ENCODE peak calls at places on chromosomes 16 and 17, in six cellular contexts. One of them, this sample, is unnamed.

GRCh38 chr16:87145181-87146176 is 171.7 kb downstream of the C16orf95 start:
- DNase-seq in progenitor cell of endocrine pancreas: no peak
- DNase-seq in CD8-positive, alpha-beta T cell: no peak
- DNase-seq in tibial nerve: no peak
- DNase-seq in mammary epithelial cell: peak
- DNase-seq in nephron progenitor cell: no peak
- DNase-seq in this sample: no peak

GRCh38 chr17:5226940-5227878 is 7.5 kb downstream of the SCIMP start:
- DNase-seq in progenitor cell of endocrine pancreas: no peak
- DNase-seq in CD8-positive, alpha-beta T cell: peak
- DNase-seq in tibial nerve: no peak
- DNase-seq in mammary epithelial cell: no peak
- DNase-seq in nephron progenitor cell: no peak
- DNase-seq in this sample: peak

GRCh38 chr16:49634235-49635008 is 221.5 kb downstream of the ZNF423 start:
- DNase-seq in progenitor cell of endocrine pancreas: no peak
- DNase-seq in CD8-positive, alpha-beta T cell: no peak
- DNase-seq in tibial nerve: no peak
- DNase-seq in mammary epithelial cell: no peak
- DNase-seq in nephron progenitor cell: no peak
- DNase-seq in this sample: no peak

GRCh38 chr16:5870886-5871715 is 773.5 kb upstream of the EEF2KMT start:
- DNase-seq in progenitor cell of endocrine pancreas: no peak
- DNase-seq in CD8-positive, alpha-beta T cell: no peak
- DNase-seq in tibial nerve: no peak
- DNase-seq in mammary epithelial cell: no peak
- DNase-seq in nephron progenitor cell: no peak
- DNase-seq in this sample: no peak

GRCh38 chr17:39617446-39618251 is 9.1 kb upstream of the PPP1R1B start:
- DNase-seq in progenitor cell of endocrine pancreas: no peak
- DNase-seq in CD8-positive, alpha-beta T cell: peak
- DNase-seq in tibial nerve: peak
- DNase-seq in mammary epithelial cell: peak
- DNase-seq in nephron progenitor cell: peak
- DNase-seq in this sample: no peak

GRCh38 chr16:85235988-85236831 is 123.9 kb upstream of the CIBAR2 start:
- DNase-seq in progenitor cell of endocrine pancreas: no peak
- DNase-seq in CD8-positive, alpha-beta T cell: no peak
- DNase-seq in tibial nerve: no peak
- DNase-seq in mammary epithelial cell: no peak
- DNase-seq in nephron progenitor cell: no peak
- DNase-seq in this sample: peak

GRCh38 chr17:18069101-18069500 is 18.6 kb upstream of the DRG2 start:
- DNase-seq in progenitor cell of endocrine pancreas: no peak
- DNase-seq in CD8-positive, alpha-beta T cell: no peak
- DNase-seq in tibial nerve: no peak
- DNase-seq in mammary epithelial cell: no peak
- DNase-seq in nephron progenitor cell: no peak
- DNase-seq in this sample: no peak

GRCh38 chr16:22924492-22924891 is 110.5 kb downstream of the HS3ST2 start:
- DNase-seq in progenitor cell of endocrine pancreas: no peak
- DNase-seq in CD8-positive, alpha-beta T cell: no peak
- DNase-seq in tibial nerve: no peak
- DNase-seq in mammary epithelial cell: peak
- DNase-seq in nephron progenitor cell: no peak
- DNase-seq in this sample: no peak

GRCh38 chr17:71224824-71225575 is 895.8 kb upstream of the SOX9 start:
- DNase-seq in progenitor cell of endocrine pancreas: no peak
- DNase-seq in CD8-positive, alpha-beta T cell: no peak
- DNase-seq in tibial nerve: no peak
- DNase-seq in mammary epithelial cell: peak
- DNase-seq in nephron progenitor cell: no peak
- DNase-seq in this sample: no peak

GRCh38 chr16:86231321-86231995 is 278.9 kb upstream of the FOXF1 start:
- DNase-seq in progenitor cell of endocrine pancreas: no peak
- DNase-seq in CD8-positive, alpha-beta T cell: no peak
- DNase-seq in tibial nerve: no peak
- DNase-seq in mammary epithelial cell: no peak
- DNase-seq in nephron progenitor cell: no peak
- DNase-seq in this sample: no peak

GRCh38 chr16:1363501-1364041 is 11.8 kb downstream of the GNPTG start:
- DNase-seq in progenitor cell of endocrine pancreas: peak
- DNase-seq in CD8-positive, alpha-beta T cell: peak
- DNase-seq in tibial nerve: no peak
- DNase-seq in mammary epithelial cell: peak
- DNase-seq in nephron progenitor cell: peak
- DNase-seq in this sample: peak

GRCh38 chr17:35052240-35052608 is 11.3 kb downstream of the RFFL start:
- DNase-seq in progenitor cell of endocrine pancreas: no peak
- DNase-seq in CD8-positive, alpha-beta T cell: no peak
- DNase-seq in tibial nerve: no peak
- DNase-seq in mammary epithelial cell: peak
- DNase-seq in nephron progenitor cell: no peak
- DNase-seq in this sample: no peak

GRCh38 chr16:64152010-64152767 is 969.7 kb downstream of the CDH11 start:
- DNase-seq in progenitor cell of endocrine pancreas: no peak
- DNase-seq in CD8-positive, alpha-beta T cell: no peak
- DNase-seq in tibial nerve: no peak
- DNase-seq in mammary epithelial cell: no peak
- DNase-seq in nephron progenitor cell: no peak
- DNase-seq in this sample: no peak

GRCh38 chr16:81036751-81037350 is 1.2 kb downstream of the ATMIN start:
- DNase-seq in progenitor cell of endocrine pancreas: no peak
- DNase-seq in CD8-positive, alpha-beta T cell: no peak
- DNase-seq in tibial nerve: no peak
- DNase-seq in mammary epithelial cell: peak
- DNase-seq in nephron progenitor cell: no peak
- DNase-seq in this sample: peak

GRCh38 chr17:3590231-3590630 is 19.0 kb downstream of the TRPV1 start:
- DNase-seq in progenitor cell of endocrine pancreas: no peak
- DNase-seq in CD8-positive, alpha-beta T cell: no peak
- DNase-seq in tibial nerve: no peak
- DNase-seq in mammary epithelial cell: no peak
- DNase-seq in nephron progenitor cell: peak
- DNase-seq in this sample: no peak

GRCh38 chr16:2046889-2047329 is 725 bp downstream of the NTHL1 start:
- DNase-seq in progenitor cell of endocrine pancreas: no peak
- DNase-seq in CD8-positive, alpha-beta T cell: no peak
- DNase-seq in tibial nerve: no peak
- DNase-seq in mammary epithelial cell: no peak
- DNase-seq in nephron progenitor cell: no peak
- DNase-seq in this sample: no peak

GRCh38 chr16:50096791-50097190 is 31.0 kb downstream of the HEATR3 start:
- DNase-seq in progenitor cell of endocrine pancreas: no peak
- DNase-seq in CD8-positive, alpha-beta T cell: no peak
- DNase-seq in tibial nerve: no peak
- DNase-seq in mammary epithelial cell: peak
- DNase-seq in nephron progenitor cell: no peak
- DNase-seq in this sample: no peak

GRCh38 chr17:78974635-78975591 is 4.8 kb downstream of the LGALS3BP start:
- DNase-seq in progenitor cell of endocrine pancreas: no peak
- DNase-seq in CD8-positive, alpha-beta T cell: no peak
- DNase-seq in tibial nerve: peak
- DNase-seq in mammary epithelial cell: peak
- DNase-seq in nephron progenitor cell: peak
- DNase-seq in this sample: no peak

GRCh38 chr17:34360571-34360970 is 2.5 kb downstream of the CCL1 start:
- DNase-seq in progenitor cell of endocrine pancreas: no peak
- DNase-seq in CD8-positive, alpha-beta T cell: no peak
- DNase-seq in tibial nerve: no peak
- DNase-seq in mammary epithelial cell: no peak
- DNase-seq in nephron progenitor cell: no peak
- DNase-seq in this sample: no peak

GRCh38 chr17:40450175-40450574 is 6.9 kb downstream of the IGFBP4 start:
- DNase-seq in progenitor cell of endocrine pancreas: no peak
- DNase-seq in CD8-positive, alpha-beta T cell: no peak
- DNase-seq in tibial nerve: no peak
- DNase-seq in mammary epithelial cell: peak
- DNase-seq in nephron progenitor cell: peak
- DNase-seq in this sample: peak

GRCh38 chr17:81526662-81527571 is 1.3 kb upstream of the FSCN2 start:
- DNase-seq in progenitor cell of endocrine pancreas: no peak
- DNase-seq in CD8-positive, alpha-beta T cell: peak
- DNase-seq in tibial nerve: no peak
- DNase-seq in mammary epithelial cell: no peak
- DNase-seq in nephron progenitor cell: no peak
- DNase-seq in this sample: no peak

GRCh38 chr16:89410794-89411309 is 79.5 kb downstream of the ANKRD11 start:
- DNase-seq in progenitor cell of endocrine pancreas: no peak
- DNase-seq in CD8-positive, alpha-beta T cell: peak
- DNase-seq in tibial nerve: peak
- DNase-seq in mammary epithelial cell: peak
- DNase-seq in nephron progenitor cell: no peak
- DNase-seq in this sample: no peak

GRCh38 chr17:41728056-41728455 is 6.4 kb downstream of the HAP1 start:
- DNase-seq in progenitor cell of endocrine pancreas: no peak
- DNase-seq in CD8-positive, alpha-beta T cell: no peak
- DNase-seq in tibial nerve: no peak
- DNase-seq in mammary epithelial cell: no peak
- DNase-seq in nephron progenitor cell: no peak
- DNase-seq in this sample: no peak

GRCh38 chr16:9311303-9311954 is 220.0 kb downstream of the HAPSTR1 start:
- DNase-seq in progenitor cell of endocrine pancreas: no peak
- DNase-seq in CD8-positive, alpha-beta T cell: no peak
- DNase-seq in tibial nerve: no peak
- DNase-seq in mammary epithelial cell: no peak
- DNase-seq in nephron progenitor cell: peak
- DNase-seq in this sample: no peak

GRCh38 chr16:24906199-24906808 is 60.5 kb downstream of the SLC5A11 start:
- DNase-seq in progenitor cell of endocrine pancreas: no peak
- DNase-seq in CD8-positive, alpha-beta T cell: no peak
- DNase-seq in tibial nerve: no peak
- DNase-seq in mammary epithelial cell: no peak
- DNase-seq in nephron progenitor cell: no peak
- DNase-seq in this sample: no peak
- TF ChIP-seq CTCF in progenitor cell of endocrine pancreas: peak
- TF ChIP-seq CTCF in CD8-positive, alpha-beta T cell: no peak
- TF ChIP-seq CTCF in tibial nerve: no peak
- TF ChIP-seq CTCF in mammary epithelial cell: peak
- TF ChIP-seq CTCF in nephron progenitor cell: peak
- TF ChIP-seq CTCF in this sample: peak

DNA sequence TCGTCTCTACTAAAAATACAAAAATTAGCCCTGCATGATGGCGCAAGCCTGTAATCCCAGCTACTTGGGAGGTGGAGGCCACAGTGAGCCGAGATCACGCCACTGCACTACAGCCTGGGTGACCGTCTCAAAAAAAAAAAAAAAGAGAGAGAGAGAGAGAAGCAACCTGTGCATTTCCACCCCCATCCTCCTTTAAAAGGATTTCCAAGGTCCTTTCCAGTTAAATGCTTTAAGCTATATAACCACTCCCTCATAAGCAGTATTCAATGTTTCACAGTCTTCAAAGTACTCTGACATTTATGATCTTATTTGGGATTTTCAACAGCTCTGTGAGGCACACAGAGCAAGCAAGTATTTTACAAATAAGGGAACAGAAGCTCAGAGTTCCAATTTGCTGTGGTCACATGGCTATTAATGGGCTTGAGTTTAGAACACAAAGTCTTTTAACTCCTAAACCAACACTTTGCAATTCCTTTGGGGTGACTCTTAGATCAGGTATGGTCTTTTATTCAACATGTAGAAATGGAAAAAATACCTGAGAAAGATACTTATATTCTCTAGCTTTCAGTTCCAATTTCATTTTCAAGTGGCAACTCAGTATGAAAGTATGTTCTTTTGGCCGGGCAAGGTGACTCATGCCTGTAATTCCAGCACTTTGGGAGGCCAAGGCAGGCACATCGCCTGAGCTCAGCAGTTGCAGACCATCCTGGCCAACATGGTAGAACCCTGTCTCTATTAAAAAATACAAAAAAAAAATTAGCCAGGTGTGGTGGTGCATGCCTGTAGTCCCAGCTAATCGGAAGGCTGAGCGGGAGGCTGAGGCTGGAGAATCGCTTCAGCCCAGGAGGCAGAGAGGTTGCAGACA is 31.3 kb downstream of the SPOP start:
- DNase-seq in progenitor cell of endocrine pancreas: no peak
- DNase-seq in CD8-positive, alpha-beta T cell: no peak
- DNase-seq in tibial nerve: no peak
- DNase-seq in mammary epithelial cell: peak
- DNase-seq in nephron progenitor cell: no peak
- DNase-seq in this sample: peak
- TF ChIP-seq CTCF in progenitor cell of endocrine pancreas: no peak
- TF ChIP-seq CTCF in CD8-positive, alpha-beta T cell: no peak
- TF ChIP-seq CTCF in tibial nerve: no peak
- TF ChIP-seq CTCF in mammary epithelial cell: no peak
- TF ChIP-seq CTCF in nephron progenitor cell: no peak
- TF ChIP-seq CTCF in this sample: no peak

DNA sequence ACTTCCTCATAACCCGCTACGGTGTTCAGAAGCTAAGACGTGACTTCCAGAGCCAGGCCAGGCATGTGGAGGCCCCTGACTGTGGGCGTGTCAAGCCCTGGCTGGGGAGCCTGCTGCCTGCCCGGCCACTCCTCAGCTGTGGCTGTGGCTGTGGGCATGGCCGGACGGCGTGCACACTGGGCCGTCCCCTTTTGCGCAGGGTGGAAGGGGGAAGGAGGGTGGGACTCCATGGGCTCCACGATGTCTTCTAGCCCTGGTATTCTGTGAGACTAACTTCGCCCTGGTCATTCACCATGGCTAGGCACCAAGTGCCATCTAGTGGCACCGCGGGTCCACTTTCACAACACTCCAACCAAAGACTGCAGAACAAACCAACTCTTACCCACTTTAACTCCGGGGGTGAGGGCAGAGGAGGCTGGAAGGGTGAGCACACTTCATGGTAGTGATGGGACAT is 67.9 kb downstream of the N4BP1 start:
- DNase-seq in progenitor cell of endocrine pancreas: no peak
- DNase-seq in CD8-positive, alpha-beta T cell: no peak
- DNase-seq in tibial nerve: peak
- DNase-seq in mammary epithelial cell: peak
- DNase-seq in nephron progenitor cell: no peak
- DNase-seq in this sample: no peak
- TF ChIP-seq CTCF in progenitor cell of endocrine pancreas: peak
- TF ChIP-seq CTCF in CD8-positive, alpha-beta T cell: peak
- TF ChIP-seq CTCF in tibial nerve: peak
- TF ChIP-seq CTCF in mammary epithelial cell: peak
- TF ChIP-seq CTCF in nephron progenitor cell: peak
- TF ChIP-seq CTCF in this sample: peak

GRCh38 chr17:58082870-58083490 is at the start of gene DYNLL2:
- DNase-seq in progenitor cell of endocrine pancreas: peak
- DNase-seq in CD8-positive, alpha-beta T cell: peak
- DNase-seq in tibial nerve: peak
- DNase-seq in mammary epithelial cell: peak
- DNase-seq in nephron progenitor cell: peak
- DNase-seq in this sample: peak

GRCh38 chr17:58084317-58084981 is 1.2 kb downstream of the DYNLL2 start:
- DNase-seq in progenitor cell of endocrine pancreas: no peak
- DNase-seq in CD8-positive, alpha-beta T cell: peak
- DNase-seq in tibial nerve: no peak
- DNase-seq in mammary epithelial cell: peak
- DNase-seq in nephron progenitor cell: no peak
- DNase-seq in this sample: peak

GRCh38 chr17:58086953-58087352 is 3.7 kb downstream of the DYNLL2 start:
- DNase-seq in progenitor cell of endocrine pancreas: no peak
- DNase-seq in CD8-positive, alpha-beta T cell: no peak
- DNase-seq in tibial nerve: no peak
- DNase-seq in mammary epithelial cell: no peak
- DNase-seq in nephron progenitor cell: no peak
- DNase-seq in this sample: no peak

GRCh38 chr17:58083491-58084316 is 485 bp downstream of the DYNLL2 start:
- DNase-seq in progenitor cell of endocrine pancreas: peak
- DNase-seq in CD8-positive, alpha-beta T cell: peak
- DNase-seq in tibial nerve: no peak
- DNase-seq in mammary epithelial cell: peak
- DNase-seq in nephron progenitor cell: peak
- DNase-seq in this sample: peak

GRCh38 chr17:58085039-58085715 is 2.0 kb downstream of the DYNLL2 start:
- DNase-seq in progenitor cell of endocrine pancreas: no peak
- DNase-seq in CD8-positive, alpha-beta T cell: no peak
- DNase-seq in tibial nerve: no peak
- DNase-seq in mammary epithelial cell: no peak
- DNase-seq in nephron progenitor cell: no peak
- DNase-seq in this sample: no peak
- TF ChIP-seq CTCF in progenitor cell of endocrine pancreas: no peak
- TF ChIP-seq CTCF in CD8-positive, alpha-beta T cell: no peak
- TF ChIP-seq CTCF in tibial nerve: no peak
- TF ChIP-seq CTCF in mammary epithelial cell: no peak
- TF ChIP-seq CTCF in nephron progenitor cell: no peak
- TF ChIP-seq CTCF in this sample: no peak

This sample was measured in GM10248.